ENCODE peak calls at places on chromosomes 1 and 21, in five cellular contexts. B, G, L, H and R are unnamed samples.

GRCh38 chr21:36141513-36141925 is 6.6 kb downstream of the CBR3 start:
- DNase-seq in G (peak), L (peak), H (peak), B (peak), R (peak)

GRCh38 chr1:14698206-14698605 is 99.7 kb downstream of the KAZN start:
- DNase-seq in L (no peak), B (no peak), G (no peak), H (no peak), R (no peak)

GRCh38 chr1:60865146-60865545 is 217.2 kb upstream of the NFIA start:
- DNase-seq in H (no peak), B (no peak), G (no peak), L (no peak), R (no peak)

GRCh38 chr1:197675475-197676324 is 99.6 kb downstream of the DENND1B start:
- DNase-seq in L (peak), H (peak), B (peak), G (peak), R (peak)

GRCh38 chr1:223403184-223403815 is 10.1 kb downstream of the CCDC185 start:
- DNase-seq in G (no peak), B (peak), L (no peak), H (no peak), R (no peak)

GRCh38 chr1:192489046-192489445 is 86.5 kb upstream of the RGS1 start:
- DNase-seq in L (no peak), G (no peak), B (peak), H (no peak), R (no peak)

GRCh38 chr1:15618685-15619525 is 1.6 kb downstream of the DDI2 start:
- DNase-seq in G (no peak), H (no peak), B (peak), L (no peak), R (no peak)

GRCh38 chr1:55716610-55717009 is 501.4 kb upstream of the USP24 start:
- DNase-seq in G (no peak), B (peak), H (no peak), L (no peak), R (no peak)

GRCh38 chr1:54161495-54162168 is 8.8 kb upstream of the CDCP2 start:
- DNase-seq in H (no peak), B (no peak), L (no peak), G (no peak), R (no peak)

GRCh38 chr1:59521456-59521855 is 224.6 kb downstream of the FGGY start:
- DNase-seq in B (peak), L (no peak), G (no peak), H (no peak), R (no peak)

GRCh38 chr1:205344010-205344808 is 12.5 kb downstream of the KLHDC8A start:
- DNase-seq in B (peak), H (no peak), L (peak), G (no peak), R (no peak)

GRCh38 chr1:224271106-224271505 is 58.9 kb downstream of the NVL start:
- DNase-seq in B (no peak), L (no peak), G (no peak), H (no peak), R (no peak)

GRCh38 chr1:33624991-33625870 is 152.8 kb downstream of the ZSCAN20 start:
- DNase-seq in H (no peak), G (no peak), B (no peak), L (peak), R (peak)

GRCh38 chr1:234295626-234296025 is 77.6 kb upstream of the COA6 start:
- DNase-seq in L (no peak), B (no peak), H (no peak), G (no peak), R (no peak)

GRCh38 chr1:212678456-212679410 is 20.9 kb downstream of the BATF3 start:
- DNase-seq in L (no peak), H (no peak), B (no peak), G (no peak), R (no peak)

GRCh38 chr1:93672069-93672468 is 9.6 kb downstream of the BCAR3 start:
- DNase-seq in B (peak), L (peak), H (peak), G (peak), R (peak)

GRCh38 chr1:23756676-23757075 is 13.4 kb downstream of the ELOA start:
- DNase-seq in L (no peak), G (no peak), B (peak), H (no peak), R (no peak)

GRCh38 chr1:157966034-157966671 is 27.3 kb upstream of the KIRREL1 start:
- DNase-seq in L (peak), G (no peak), H (no peak), B (peak), R (no peak)

GRCh38 chr1:28156821-28157220 is 19.7 kb downstream of the PTAFR start:
- DNase-seq in L (no peak), G (no peak), B (no peak), H (no peak), R (peak)

GRCh38 chr21:42861311-42862122 is 17.8 kb downstream of the WDR4 start:
- DNase-seq in B (no peak), L (no peak), H (no peak), G (no peak), R (no peak)

GRCh38 chr1:156090822-156091188 is 8.5 kb upstream of the MEX3A start:
- DNase-seq in H (peak), G (peak), L (peak), B (peak), R (peak)

GRCh38 chr1:186682721-186683120 is 2.5 kb upstream of the PTGS2 start:
- DNase-seq in B (peak), H (no peak), L (no peak), G (no peak), R (no peak)

GRCh38 chr1:23745515-23745914 is 2.2 kb downstream of the ELOA start:
- DNase-seq in H (no peak), G (no peak), L (no peak), B (peak), R (no peak)

GRCh38 chr1:89908294-89908992 is 86.5 kb upstream of the ZNF326 start:
- DNase-seq in G (peak), H (no peak), L (no peak), B (peak), R (no peak)
- H3K4me3 ChIP-seq in G (no peak), H (no peak), L (no peak), B (peak), R (no peak)

GRCh38 chr1:17258758-17259130 is 9.8 kb downstream of the PADI3 start:
- DNase-seq in L (no peak), H (no peak), G (no peak), B (no peak), R (no peak)
- H3K4me3 ChIP-seq in L (no peak), H (no peak), G (no peak), B (no peak), R (no peak)

GRCh38 chr21:25552856-25553255 is 54.4 kb downstream of the MRPL39 start:
- DNase-seq in L (no peak), B (no peak), G (no peak), H (no peak), R (no peak)

GRCh38 chr21:25555492-25555891 is 51.8 kb downstream of the MRPL39 start:
- DNase-seq in B (no peak), G (no peak), L (no peak), H (no peak), R (no peak)

GRCh38 chr21:25550352-25550751 is 56.9 kb downstream of the MRPL39 start:
- DNase-seq in H (no peak), L (no peak), B (no peak), G (no peak), R (no peak)

GRCh38 chr21:25551548-25551947 is 55.7 kb downstream of the MRPL39 start:
- DNase-seq in L (no peak), B (no peak), G (no peak), H (no peak), R (no peak)

GRCh38 chr21:25550805-25551204 is 56.5 kb downstream of the MRPL39 start:
- DNase-seq in B (no peak), L (no peak), G (no peak), H (no peak), R (no peak)
- H3K4me3 ChIP-seq in B (no peak), L (no peak), G (no peak), H (no peak), R (no peak)

GRCh38 chr21:46376231-46376628 is 52.3 kb downstream of the PCNT start:
- DNase-seq in L (no peak), H (no peak), B (no peak), G (no peak), R (no peak)
- H3K4me3 ChIP-seq in L (no peak), H (no peak), B (no peak), G (no peak), R (no peak)

GRCh38 chr1:47724427-47724999 is 272.7 kb downstream of the TRABD2B start:
- DNase-seq in B (no peak), G (no peak), H (no peak), L (no peak), R (no peak)
- H3K4me3 ChIP-seq in B (no peak), G (no peak), H (peak), L (no peak), R (no peak)

DNA sequence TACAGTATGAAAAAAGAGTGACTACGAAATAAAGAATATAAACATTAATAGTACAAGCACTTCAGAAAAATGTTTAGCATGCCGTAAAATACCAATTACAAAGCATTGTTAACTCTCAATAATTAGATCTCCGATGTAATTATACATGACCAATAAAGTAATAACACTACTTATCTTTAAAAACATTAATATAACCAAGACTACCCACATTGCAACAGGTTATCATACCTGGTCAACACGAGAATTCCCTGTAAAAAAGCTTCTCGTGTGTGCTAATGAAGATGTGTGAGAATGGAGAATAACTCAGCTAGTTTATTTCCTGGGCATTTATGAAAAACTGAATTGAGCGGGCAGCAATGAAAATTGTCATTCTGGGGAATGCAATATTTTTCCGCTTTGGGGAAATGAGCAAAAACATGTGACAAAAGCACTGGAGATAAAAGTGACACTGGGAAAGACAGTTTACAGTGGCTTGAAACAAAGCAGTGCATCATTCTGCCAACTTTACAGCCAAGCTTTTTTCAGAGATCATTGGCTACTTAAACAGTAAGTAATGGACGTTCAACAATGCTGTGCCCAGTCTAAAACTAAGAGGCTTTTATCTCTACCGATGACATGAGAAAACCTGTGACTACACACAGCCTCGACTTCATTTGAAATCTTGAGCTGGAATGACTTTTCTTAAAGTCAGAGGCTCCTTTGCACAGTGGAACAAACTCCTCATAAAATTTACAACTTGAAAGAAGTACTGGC is 34.7 kb downstream of the ITPKB start:
- DNase-seq in L (no peak), B (no peak), G (no peak), H (no peak), R (no peak)
- H3K4me3 ChIP-seq in L (peak), B (peak), G (peak), H (peak), R (no peak)

DNA sequence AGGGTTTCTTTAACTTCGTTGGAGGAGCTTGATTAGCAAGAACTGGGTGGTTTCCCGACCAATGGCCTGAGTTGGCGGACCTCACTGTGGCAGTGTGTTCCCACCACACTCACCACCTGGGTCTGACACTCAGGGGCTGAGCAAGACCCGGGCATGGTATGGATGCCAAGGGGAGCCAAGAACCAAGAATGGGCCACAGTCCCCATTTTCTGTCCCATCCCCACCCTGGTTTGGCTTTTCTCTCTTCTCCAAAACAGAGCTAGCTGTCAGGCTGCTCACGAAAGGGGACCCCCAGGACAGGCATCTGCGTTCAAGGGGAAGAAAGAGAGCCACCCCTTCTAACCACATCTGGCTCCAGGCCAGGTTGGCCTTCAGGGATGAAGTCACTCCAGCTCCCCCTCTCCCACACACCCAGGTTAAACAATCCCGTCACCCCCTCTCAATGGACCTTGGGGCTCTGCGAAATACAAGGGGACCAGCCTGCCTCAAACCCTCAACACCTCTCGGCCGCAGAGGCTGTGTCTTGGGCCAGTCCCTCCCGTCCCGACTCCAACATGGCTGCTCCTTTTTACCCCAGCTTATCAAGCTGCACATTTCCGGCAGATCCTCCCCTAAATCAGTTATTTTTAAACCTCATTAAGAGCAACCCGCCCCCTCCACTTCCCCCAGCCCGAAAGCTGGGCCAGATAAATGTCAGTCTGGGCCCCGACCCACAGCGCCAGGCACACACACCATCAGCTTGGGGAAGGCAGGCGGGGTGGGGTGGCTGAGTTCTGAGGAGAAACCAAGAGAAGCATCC is 3.4 kb downstream of the TAGLN2 start:
- DNase-seq in H (no peak), B (peak), L (no peak), G (no peak), R (peak)
- H3K4me3 ChIP-seq in H (peak), B (peak), L (no peak), G (peak), R (peak)

GRCh38 chr1:2228684-2229031 is 539 bp downstream of the SKI start:
- DNase-seq in H (no peak), L (no peak), B (peak), G (no peak), R (peak)

GRCh38 chr1:2229032-2229920 is 1.2 kb downstream of the SKI start:
- DNase-seq in B (peak), H (peak), G (no peak), L (peak), R (peak)

GRCh38 chr1:2231667-2232254 is 3.6 kb downstream of the SKI start:
- DNase-seq in H (peak), G (peak), B (peak), L (peak), R (peak)

GRCh38 chr1:2230781-2231666 is 2.9 kb downstream of the SKI start:
- DNase-seq in H (peak), G (no peak), B (peak), L (peak), R (no peak)

DNA sequence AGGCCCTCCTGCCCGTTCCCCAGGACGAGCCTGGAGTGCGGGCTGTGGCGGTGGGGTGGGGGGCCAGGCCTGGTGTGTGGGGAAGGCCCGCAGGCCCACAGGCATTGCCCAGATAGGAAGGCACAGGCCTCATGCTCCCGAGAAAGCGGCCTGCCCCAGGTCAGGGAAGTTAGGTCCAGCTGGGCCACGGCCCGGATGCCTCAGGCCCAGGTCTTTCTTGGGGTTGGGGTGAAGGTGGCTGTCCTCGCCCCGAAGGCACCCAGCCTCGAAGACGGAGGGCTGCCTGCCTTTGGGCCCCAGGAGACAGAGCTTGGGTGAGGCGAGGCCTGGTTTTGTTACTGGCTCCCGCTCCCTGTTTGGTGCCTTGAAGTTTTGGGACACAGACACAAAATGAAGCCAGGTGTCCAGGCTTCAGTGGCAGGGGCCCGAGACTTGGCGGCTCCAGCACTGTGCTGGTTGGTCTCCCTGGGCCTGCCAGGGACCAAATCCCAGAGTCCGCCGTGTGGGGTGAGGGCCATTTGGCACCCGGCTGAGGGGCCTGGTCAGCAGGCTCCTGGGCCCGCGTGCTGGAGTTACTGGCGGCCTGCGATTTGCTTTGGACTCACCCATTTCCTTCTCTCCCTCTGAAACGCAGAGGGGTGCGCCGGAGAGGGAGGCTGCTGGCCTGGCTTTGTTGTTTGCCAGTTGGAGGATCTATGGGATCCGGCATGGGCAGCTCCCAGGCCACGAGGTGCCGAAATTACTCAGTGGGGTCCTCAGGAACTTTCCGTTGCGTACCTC is 2.0 kb downstream of the SKI start:
- DNase-seq in G (no peak), H (peak), L (peak), B (peak), R (peak)
- H3K4me3 ChIP-seq in G (peak), H (peak), L (peak), B (peak), R (peak)

GRCh38 chr1:153292740-153293479 is 19.8 kb downstream of the PGLYRP3 start:
- DNase-seq in B (no peak), G (no peak), L (no peak), H (no peak), R (peak)

GRCh38 chr1:153293847-153294246 is 18.9 kb downstream of the PGLYRP3 start:
- DNase-seq in G (no peak), B (no peak), H (no peak), L (no peak), R (no peak)

GRCh38 chr1:153291514-153291913 is 21.2 kb downstream of the PGLYRP3 start:
- DNase-seq in G (no peak), B (no peak), H (no peak), L (no peak), R (no peak)

GRCh38 chr1:153292185-153292584 is 20.6 kb downstream of the PGLYRP3 start:
- DNase-seq in L (no peak), B (no peak), G (no peak), H (no peak), R (no peak)

DNA sequence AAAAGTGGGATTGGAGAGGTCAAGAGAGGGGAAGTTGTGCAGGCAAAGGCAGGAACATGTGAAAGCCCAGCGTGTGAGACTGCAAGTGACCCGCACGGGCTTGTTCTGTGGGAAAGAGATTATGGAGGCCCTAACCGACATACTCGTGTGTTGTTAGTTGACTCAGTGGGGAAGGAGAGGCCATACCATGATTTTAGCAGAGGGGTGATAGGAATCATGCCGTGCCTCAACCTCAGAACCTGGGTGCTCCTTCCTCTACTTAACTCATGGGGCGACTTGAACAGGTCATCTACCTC is 19.3 kb downstream of the PGLYRP3 start:
- DNase-seq in H (no peak), L (no peak), B (no peak), G (no peak), R (no peak)
- H3K4me3 ChIP-seq in H (no peak), L (no peak), B (no peak), G (no peak), R (no peak)

GRCh38 chr1:161082996-161083742 is 6.2 kb downstream of the NECTIN4 start:
- DNase-seq in B (peak), G (no peak), H (peak), L (peak), R (peak)
- H3K4me3 ChIP-seq in B (no peak), G (no peak), H (no peak), L (no peak), R (no peak)